ENCODE peak calls at places on chromosome 10, in seven cellular contexts. Y, F, I, D, S, E and T are unnamed samples.

GRCh38 chr10:31808258-31809218 is 120.1 kb downstream of the ARHGAP12 start:
- DNase-seq in F (no peak), Y (peak; percentile 51), E (no peak), I (peak; percentile 83), S (peak; percentile 18), D (peak; percentile 36), T (peak; percentile 56)

GRCh38 chr10:111102381-111102973 is 25.6 kb downstream of the ADRA2A start:
- DNase-seq in I (no peak), S (no peak), D (no peak), F (no peak), Y (no peak), E (no peak), T (no peak)

GRCh38 chr10:122845783-122846332 is at the start of gene CUZD1:
- DNase-seq in F (no peak), Y (no peak), S (no peak), D (no peak), E (no peak), I (no peak), T (no peak)

GRCh38 chr10:133275683-133276092 is 980 bp downstream of the ADAM8 start:
- DNase-seq in S (no peak), Y (no peak), D (peak; percentile 63), E (no peak), F (no peak), I (no peak), T (peak; percentile 25)

GRCh38 chr10:640673-641045 is 48.8 kb downstream of the DIP2C start:
- DNase-seq in F (no peak), S (no peak), E (no peak), D (no peak), I (no peak), Y (no peak), T (no peak)

GRCh38 chr10:27355918-27356573 is 115.4 kb upstream of the ACBD5 start:
- DNase-seq in D (no peak), I (no peak), F (no peak), E (no peak), S (no peak), Y (no peak), T (no peak)

GRCh38 chr10:87887548-87888289 is 24.3 kb downstream of the PTEN start:
- DNase-seq in D (no peak), F (no peak), I (no peak), S (no peak), Y (no peak), E (no peak), T (no peak)

GRCh38 chr10:49009231-49009979 is 69.8 kb upstream of the LRRC18 start:
- DNase-seq in F (no peak), E (no peak), Y (no peak), S (no peak), I (no peak), D (no peak), T (no peak)

GRCh38 chr10:104548090-104548489 is 93.0 kb upstream of the SORCS3 start:
- DNase-seq in D (no peak), E (no peak), I (peak; percentile 48), Y (no peak), S (peak; percentile 25), F (no peak), T (peak; percentile 35)

GRCh38 chr10:13527864-13528137 is 1.0 kb downstream of the BEND7 start:
- DNase-seq in D (no peak), F (no peak), I (peak; percentile 5), S (peak; percentile 2), Y (no peak), E (no peak), T (no peak)

GRCh38 chr10:29869593-29869992 is 189.8 kb downstream of the JCAD start:
- DNase-seq in F (no peak), E (no peak), Y (no peak), S (no peak), I (no peak), D (no peak), T (no peak)

GRCh38 chr10:132606536-132607316 is 69.1 kb downstream of the INPP5A start:
- DNase-seq in D (peak; percentile 10), F (no peak), Y (peak; percentile 78), I (no peak), S (no peak), E (peak; percentile 72), T (no peak)

GRCh38 chr10:119237722-119238436 is 30.5 kb downstream of the GRK5 start:
- DNase-seq in I (no peak), S (no peak), F (no peak), D (no peak), Y (no peak), E (no peak), T (no peak)

GRCh38 chr10:130662775-130663174 is 526.6 kb downstream of the GLRX3 start:
- DNase-seq in F (no peak), D (no peak), Y (no peak), S (no peak), I (no peak), E (no peak), T (no peak)

DNA sequence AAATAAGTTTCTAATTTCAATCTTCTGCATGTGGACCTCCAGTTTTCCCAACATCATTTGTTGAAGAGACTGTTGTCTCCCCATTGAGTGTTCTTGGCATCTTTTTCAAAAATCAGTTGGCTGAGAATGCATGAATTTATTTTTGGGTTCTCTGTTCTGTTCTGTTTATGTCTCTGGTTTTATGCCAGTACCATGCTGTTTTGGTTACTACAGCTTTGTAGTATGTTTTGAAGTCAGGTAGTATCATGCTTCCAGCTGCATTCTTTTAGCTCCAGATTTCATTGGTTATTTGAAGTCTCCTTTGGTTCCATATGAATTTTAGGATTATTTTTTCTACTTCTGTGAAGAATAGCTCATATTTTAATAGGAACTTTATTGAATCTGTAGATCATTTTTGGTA is 21.2 kb upstream of the SFTPD start:
- DNase-seq in D (no peak), S (no peak), Y (no peak), F (no peak), E (no peak), I (no peak), T (no peak)
- TF ChIP-seq CTCF in D (no peak), S (no peak), Y (no peak), F (no peak), E (no peak), I (no peak), T (no peak)

GRCh38 chr10:4074559-4075407 is 289.8 kb upstream of the KLF6 start:
- DNase-seq in Y (no peak), I (peak; percentile 45), F (no peak), S (peak; percentile 89), D (no peak), E (no peak), T (peak; percentile 27)

GRCh38 chr10:4075443-4075842 is 290.4 kb upstream of the KLF6 start:
- DNase-seq in Y (no peak), F (no peak), D (no peak), S (no peak), I (no peak), E (no peak), T (no peak)

GRCh38 chr10:4080225-4080624 is 295.2 kb upstream of the KLF6 start:
- DNase-seq in F (no peak), E (no peak), S (no peak), D (no peak), I (no peak), Y (no peak), T (no peak)

GRCh38 chr10:4079796-4080195 is 294.8 kb upstream of the KLF6 start:
- DNase-seq in I (no peak), Y (no peak), S (no peak), E (no peak), F (no peak), D (no peak), T (no peak)

GRCh38 chr10:4077804-4078203 is 292.8 kb upstream of the KLF6 start:
- DNase-seq in E (no peak), Y (no peak), D (no peak), S (no peak), I (no peak), F (no peak), T (no peak)
- TF ChIP-seq CTCF in E (no peak), Y (no peak), D (no peak), S (no peak), I (no peak), F (no peak), T (no peak)

GRCh38 chr10:127498081-127498480 is 51.0 kb upstream of the NPS start:
- DNase-seq in Y (no peak), D (no peak), I (no peak), F (no peak), S (no peak), E (no peak), T (no peak)

GRCh38 chr10:127496045-127496444 is 53.1 kb upstream of the NPS start:
- DNase-seq in Y (no peak), F (no peak), D (no peak), S (no peak), I (no peak), E (no peak), T (no peak)

GRCh38 chr10:127492607-127493250 is 56.4 kb upstream of the NPS start:
- DNase-seq in E (no peak), D (no peak), F (no peak), Y (no peak), S (no peak), I (no peak), T (peak; percentile 47)
- TF ChIP-seq CTCF in E (no peak), D (no peak), F (no peak), Y (no peak), S (no peak), I (peak; percentile 11), T (peak; percentile 39)

GRCh38 chr10:23696476-23696875 is 257.6 kb downstream of the OTUD1 start:
- DNase-seq in E (no peak), S (peak; percentile 14), D (no peak), F (no peak), I (no peak), Y (no peak), T (peak; percentile 32)

GRCh38 chr10:23694446-23694920 is 255.6 kb downstream of the OTUD1 start:
- DNase-seq in D (no peak), S (peak; percentile 23), Y (no peak), F (no peak), I (peak; percentile 1), E (no peak), T (no peak)

GRCh38 chr10:23693895-23694294 is 255.0 kb downstream of the OTUD1 start:
- DNase-seq in F (no peak), I (no peak), E (no peak), S (no peak), D (no peak), Y (no peak), T (no peak)

GRCh38 chr10:23695825-23696420 is 257.0 kb downstream of the OTUD1 start:
- DNase-seq in E (no peak), D (no peak), I (no peak), F (no peak), S (no peak), Y (no peak), T (no peak)

DNA sequence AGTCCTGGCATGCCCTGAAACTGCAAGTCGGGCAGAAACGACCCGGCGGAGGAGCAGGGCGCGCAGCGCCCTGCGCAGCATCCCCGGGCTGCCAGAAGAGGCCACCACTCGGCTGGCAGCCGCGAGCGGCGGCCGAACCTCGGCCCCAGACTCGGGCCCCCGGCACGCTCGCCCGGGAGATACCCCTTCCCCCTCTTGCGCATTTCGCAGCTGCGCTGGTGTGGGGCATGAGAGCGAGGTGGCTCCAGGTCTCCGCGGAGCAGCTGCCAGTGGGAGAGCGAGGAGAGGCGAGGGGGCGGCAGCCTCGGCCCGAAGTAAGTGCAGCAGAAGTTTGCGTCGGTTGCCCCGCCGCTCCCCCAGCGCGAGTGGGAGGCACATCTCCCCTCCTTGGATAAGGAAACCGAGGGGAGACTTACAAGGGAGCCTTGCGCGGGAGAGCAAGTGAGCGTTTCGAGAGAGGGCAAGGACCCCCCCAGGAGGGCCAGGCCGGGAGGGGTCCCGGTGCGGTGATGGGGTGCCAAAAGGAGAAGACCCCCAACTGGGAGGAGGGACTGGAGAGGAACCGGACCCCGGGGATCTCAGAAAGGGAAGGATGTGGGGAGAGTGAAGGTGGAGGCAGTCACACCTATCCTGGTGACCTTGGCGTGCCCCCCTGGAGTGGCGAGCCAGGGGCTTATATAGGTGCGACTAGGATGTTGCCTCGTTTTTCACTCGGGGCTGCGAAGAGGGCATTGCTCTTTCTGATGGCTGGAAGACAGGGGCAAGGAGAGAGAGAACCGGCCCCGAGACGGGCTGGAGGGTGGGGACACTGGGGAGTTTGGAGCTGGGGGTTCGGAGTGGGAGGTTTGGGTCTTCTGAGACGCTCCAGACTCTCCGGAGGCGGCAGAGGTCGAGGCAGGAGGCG is 256.3 kb downstream of the OTUD1 start:
- DNase-seq in I (no peak), D (no peak), E (no peak), S (no peak), F (no peak), Y (no peak), T (no peak)
- TF ChIP-seq CTCF in I (no peak), D (no peak), E (no peak), S (no peak), F (no peak), Y (no peak), T (no peak)